ENCODE peak calls at places on chromosome 2, in eight cellular contexts. M is fibroblast of lung; L is activated B cell treated with CpG ODN at 0.5 μM for 24 hours; X is stimulated activated CD4-positive, alpha-beta T cell treated with anti-CD3 and anti-CD28 coated beads, Interleukin-4, amount 100 ng/mL, for 24 hours; Q is HTR-8/SVneo; Y is HFF-Myc; E is naive thymus-derived CD8-positive, alpha-beta T cell; N is EL. O is an unnamed sample.

GRCh38 chr2:158786897-158787296 is 8.2 kb upstream of the DAPL1 start:
- DNase-seq in M (no peak), L (no peak), X (no peak), Q (no peak), Y (no peak), E (no peak), N (no peak), O (no peak)

GRCh38 chr2:123993728-123994323 is 31.3 kb upstream of the CNTNAP5 start:
- DNase-seq in M (peak), L (no peak), X (peak), Q (no peak), Y (no peak), E (no peak), N (peak), O (peak)

GRCh38 chr2:133553251-133553650 is 15.0 kb downstream of the NCKAP5 start:
- DNase-seq in M (no peak), L (no peak), X (no peak), Q (no peak), Y (no peak), E (no peak), N (no peak), O (no peak)

GRCh38 chr2:173104156-173104555 is 28.5 kb downstream of the MAP3K20 start:
- DNase-seq in M (no peak), L (no peak), X (no peak), Q (no peak), Y (no peak), E (no peak), N (no peak), O (no peak)

GRCh38 chr2:1744446-1745170 is at the start of gene PXDN:
- DNase-seq in M (peak), L (no peak), X (no peak), Q (peak), Y (no peak), E (no peak), N (peak), O (peak)

GRCh38 chr2:120423167-120423943 is 77.4 kb downstream of the INHBB start:
- DNase-seq in M (no peak), L (no peak), X (no peak), Q (no peak), Y (no peak), E (no peak), N (no peak), O (no peak)

GRCh38 chr2:197212344-197213262 is 98.0 kb downstream of the ANKRD44 start:
- DNase-seq in M (no peak), L (no peak), X (no peak), Q (no peak), Y (no peak), E (peak), N (no peak), O (no peak)

GRCh38 chr2:26971911-26972786 is 1.7 kb downstream of the MAPRE3 start:
- DNase-seq in M (no peak), L (no peak), X (no peak), Q (no peak), Y (no peak), E (no peak), N (no peak), O (no peak)

GRCh38 chr2:152456262-152456661 is 121.3 kb downstream of the FMNL2 start:
- DNase-seq in M (no peak), L (no peak), X (no peak), Q (no peak), Y (no peak), E (no peak), N (peak), O (peak)

GRCh38 chr2:179239194-179239593 is 25.4 kb downstream of the SESTD1 start:
- DNase-seq in M (no peak), L (no peak), X (no peak), Q (no peak), Y (no peak), E (no peak), N (peak), O (no peak)

GRCh38 chr2:25822190-25823117 is 55.8 kb downstream of the ASXL2 start:
- DNase-seq in M (no peak), L (peak), X (peak), Q (no peak), Y (no peak), E (peak), N (no peak), O (no peak)

GRCh38 chr2:137333386-137333972 is 568.1 kb downstream of the THSD7B start:
- DNase-seq in M (no peak), L (no peak), X (no peak), Q (peak), Y (no peak), E (no peak), N (peak), O (peak)

O was measured in HFFc6.